ENCODE peak calls at places on chromosome 19, in seven cellular contexts. I is tibial artery, G is keratinocyte, T is IMR-90, P is uterus, W is WERI-Rb-1, E is thyroid gland. L is an unnamed sample.

GRCh38 chr19:41327499-41328156 is 17.7 kb downstream of the CCDC97 start:
- DNase-seq in I (peak; percentile 87), G (peak; percentile 61), T (peak; percentile 49), P (no peak), W (no peak), E (peak; percentile 79), L (peak; percentile 22)

GRCh38 chr19:29439688-29440550 is 85.9 kb upstream of the VSTM2B start:
- DNase-seq in I (no peak), G (no peak), T (no peak), P (no peak), W (no peak), E (no peak), L (no peak)

GRCh38 chr19:33740811-33741396 is 55.8 kb upstream of the KCTD15 start:
- DNase-seq in I (no peak), G (no peak), T (peak; percentile 38), P (no peak), W (no peak), E (no peak), L (peak; percentile 27)

GRCh38 chr19:34881982-34882381 is 44.7 kb upstream of the ZNF30 start:
- DNase-seq in I (no peak), G (no peak), T (peak; percentile 24), P (no peak), W (no peak), E (no peak), L (no peak)

GRCh38 chr19:35354898-35355297 is 3.4 kb upstream of the FFAR3 start:
- DNase-seq in I (peak; percentile 2), G (no peak), T (no peak), P (no peak), W (no peak), E (no peak), L (no peak)

GRCh38 chr19:37594982-37595382 is 306 bp downstream of the ZNF540 start:
- DNase-seq in I (peak; percentile 87), G (peak; percentile 28), T (peak; percentile 58), P (peak; percentile 57), W (peak; percentile 47), E (peak; percentile 75), L (peak; percentile 74)

GRCh38 chr19:41872775-41873647 is 4.1 kb upstream of the CD79A start:
- DNase-seq in I (no peak), G (no peak), T (peak; percentile 59), P (no peak), W (peak; percentile 89), E (peak; percentile 57), L (peak; percentile 60)

GRCh38 chr19:32876236-32876918 is 6.8 kb upstream of the SLC7A9 start:
- DNase-seq in I (peak; percentile 45), G (no peak), T (no peak), P (no peak), W (no peak), E (no peak), L (no peak)

GRCh38 chr19:19459707-19460251 is 54.3 kb downstream of the GATAD2A start:
- DNase-seq in I (no peak), G (no peak), T (peak; percentile 87), P (no peak), W (no peak), E (peak; percentile 28), L (peak; percentile 58)

GRCh38 chr19:39599116-39599515 is 3.2 kb upstream of the LGALS13 start:
- DNase-seq in I (no peak), G (no peak), T (peak; percentile 27), P (no peak), W (no peak), E (peak; percentile 6), L (peak; percentile 16)

GRCh38 chr19:55638864-55639359 is 1.9 kb upstream of the ZNF580 start:
- DNase-seq in I (no peak), G (no peak), T (peak; percentile 21), P (no peak), W (peak; percentile 77), E (no peak), L (peak; percentile 33)

GRCh38 chr19:31439270-31439573 is 90.0 kb upstream of the TSHZ3 start:
- DNase-seq in I (no peak), G (no peak), T (no peak), P (no peak), W (no peak), E (no peak), L (no peak)

GRCh38 chr19:52584686-52585085 is 14.6 kb downstream of the ZNF701 start:
- DNase-seq in I (no peak), G (no peak), T (no peak), P (no peak), W (no peak), E (peak; percentile 43), L (no peak)

GRCh38 chr19:55537741-55538111 is 793 bp upstream of the SBK2 start:
- DNase-seq in I (no peak), G (no peak), T (peak; percentile 69), P (no peak), W (no peak), E (no peak), L (no peak)

DNA sequence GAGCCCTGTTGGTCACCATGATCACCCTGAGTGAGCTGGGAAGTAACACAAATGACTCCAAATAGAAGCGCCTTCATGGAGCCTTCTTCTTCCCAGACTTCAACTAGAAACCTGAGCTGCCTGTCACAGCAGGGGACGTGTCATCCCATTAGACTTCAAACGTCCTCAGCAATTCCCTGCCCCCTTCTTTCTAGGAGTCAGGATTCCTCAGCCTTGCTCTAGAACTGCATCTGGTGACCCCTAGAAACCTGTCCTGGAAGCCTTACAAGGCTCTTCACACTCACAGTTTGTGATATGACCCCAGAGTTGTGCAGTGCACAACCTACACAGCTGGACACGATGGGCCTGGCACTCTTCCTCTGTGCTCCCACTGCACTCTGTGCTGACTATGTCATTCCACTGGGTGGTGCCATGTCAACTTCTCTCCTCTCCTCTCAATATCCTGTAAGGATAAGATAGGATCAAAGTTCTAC is 23.6 kb upstream of the TTYH1 start:
- DNase-seq in I (no peak), G (no peak), T (no peak), P (no peak), W (no peak), E (no peak), L (no peak)
- TF ChIP-seq CTCF in I (no peak), G (peak; percentile 13), T (no peak), P (no peak), W (peak; percentile 39), E (no peak), L (no peak)

GRCh38 chr19:7293795-7294570 is at the start of gene INSR:
- DNase-seq in I (peak; percentile 97), G (peak; percentile 42), T (peak; percentile 84), P (peak; percentile 94), W (peak; percentile 89), E (peak; percentile 86), L (peak; percentile 91)
- H3K27ac ChIP-seq in I (peak within 1 kb of the TSS; percentile 99), G (no peak within 1 kb of the TSS), T (peak within 1 kb of the TSS; percentile 49), P (peak within 1 kb of the TSS; percentile 96), W (peak within 1 kb of the TSS; percentile 79), E (peak within 1 kb of the TSS; percentile 77), L (no peak within 1 kb of the TSS)

GRCh38 chr19:2438178-2438577 is 10.8 kb upstream of the TIMM13 start:
- DNase-seq in I (no peak), G (no peak), T (no peak), P (no peak), W (no peak), E (no peak), L (no peak)
- TF ChIP-seq CTCF in I (no peak), G (no peak), T (no peak), P (no peak), W (no peak), E (no peak), L (no peak)

GRCh38 chr19:3511506-3512251 is 5.6 kb downstream of the FZR1 start:
- DNase-seq in I (no peak), G (no peak), T (no peak), P (no peak), W (no peak), E (no peak), L (no peak)
- H3K27ac ChIP-seq in I (no peak overlapping the region), G (no peak overlapping the region), T (no peak overlapping the region), P (no peak overlapping the region), W (no peak overlapping the region), E (no peak overlapping the region), L (no peak overlapping the region)

L was measured in fibroblast of lung.